ENCODE peak calls at places on chromosome 13, in seven cellular contexts. G, S, T, P, A, B and L are unnamed samples. For H3K36me3, the result is how much of the 10 kb centered on the place peaks cover.

GRCh38 chr13:59274958-59275727 is 888.6 kb downstream of the DIAPH3 start:
- DNase-seq in G (no peak), S (no peak), T (no peak), P (no peak), A (no peak), B (no peak), L (no peak)

GRCh38 chr13:72952529-72953141 is 106.2 kb upstream of the KLF5 start:
- DNase-seq in G (no peak), S (no peak), T (no peak), P (no peak), A (peak), B (no peak), L (no peak)

GRCh38 chr13:75927183-75927582 is 291.1 kb downstream of the LMO7 start:
- DNase-seq in G (no peak), S (no peak), T (no peak), P (no peak), A (no peak), B (no peak), L (no peak)

GRCh38 chr13:30376426-30377311 is 45.6 kb upstream of the UBE2L5 start:
- DNase-seq in G (no peak), S (no peak), T (peak), P (no peak), A (no peak), B (no peak), L (peak)

GRCh38 chr13:26254583-26255102 is 714 bp downstream of the CDK8 start:
- DNase-seq in G (peak), S (peak), T (peak), P (peak), A (peak), B (peak), L (peak)

GRCh38 chr13:86864376-86864775 is 806.8 kb upstream of the SLITRK5 start:
- DNase-seq in G (no peak), S (no peak), T (no peak), P (no peak), A (no peak), B (no peak), L (no peak)

GRCh38 chr13:21738636-21739035 is 67.8 kb downstream of the FGF9 start:
- DNase-seq in G (no peak), S (no peak), T (no peak), P (no peak), A (no peak), B (no peak), L (no peak)

GRCh38 chr13:73059460-73060250 is 850 bp downstream of the KLF5 start:
- DNase-seq in G (peak), S (no peak), T (peak), P (peak), A (peak), B (no peak), L (no peak)

GRCh38 chr13:105428816-105429215 is 1106.6 kb downstream of the EFNB2 start:
- DNase-seq in G (no peak), S (no peak), T (no peak), P (no peak), A (no peak), B (no peak), L (no peak)

GRCh38 chr13:59442461-59442860 is 721.3 kb downstream of the DIAPH3 start:
- DNase-seq in G (no peak), S (no peak), T (no peak), P (no peak), A (no peak), B (no peak), L (no peak)

GRCh38 chr13:109869312-109870237 is 83.2 kb upstream of the IRS2 start:
- DNase-seq in G (no peak), S (peak), T (no peak), P (peak), A (no peak), B (no peak), L (peak)

GRCh38 chr13:20728579-20729300 is 25.2 kb downstream of the IL17D start:
- DNase-seq in G (no peak), S (no peak), T (no peak), P (no peak), A (no peak), B (peak), L (no peak)

GRCh38 chr13:77863037-77863630 is 55.5 kb downstream of the EDNRB start:
- DNase-seq in G (no peak), S (no peak), T (no peak), P (no peak), A (no peak), B (no peak), L (no peak)
- TF ChIP-seq CTCF in G (no peak), S (no peak), T (no peak), P (no peak), A (no peak), B (no peak), L (no peak)

GRCh38 chr13:40640202-40640601 is 26.2 kb downstream of the FOXO1 start:
- DNase-seq in G (no peak), S (no peak), T (no peak), P (no peak), A (no peak), B (no peak), L (no peak)
- H3K36me3 ChIP-seq in G (under half), S (under half), T (under half), P (under half), A (under half), B (under half), L (under half)

GRCh38 chr13:23579072-23579885 is 9.1 kb downstream of the TNFRSF19 start:
- DNase-seq in G (peak), S (peak), T (peak), P (peak), A (peak), B (peak), L (peak)
- TF ChIP-seq CTCF in G (no peak), S (no peak), T (no peak), P (no peak), A (no peak), B (no peak), L (no peak)

GRCh38 chr13:62092949-62093348 is 677.3 kb upstream of the PCDH20 start:
- DNase-seq in G (no peak), S (no peak), T (no peak), P (no peak), A (no peak), B (no peak), L (no peak)

GRCh38 chr13:62092536-62092935 is 676.9 kb upstream of the PCDH20 start:
- DNase-seq in G (no peak), S (no peak), T (no peak), P (no peak), A (no peak), B (no peak), L (no peak)

GRCh38 chr13:62094937-62095336 is 679.3 kb upstream of the PCDH20 start:
- DNase-seq in G (no peak), S (no peak), T (no peak), P (no peak), A (no peak), B (no peak), L (no peak)

GRCh38 chr13:62093984-62094383 is 678.3 kb upstream of the PCDH20 start:
- DNase-seq in G (no peak), S (no peak), T (no peak), P (no peak), A (no peak), B (no peak), L (no peak)

GRCh38 chr13:62096652-62097051 is 681.0 kb upstream of the PCDH20 start:
- DNase-seq in G (no peak), S (no peak), T (no peak), P (no peak), A (no peak), B (no peak), L (no peak)
- H3K36me3 ChIP-seq in G (under half), S (under half), T (under half), P (under half), A (under half), B (under half), L (under half)

GRCh38 chr13:24313449-24313848 is 4.1 kb downstream of the C1QTNF9 start:
- DNase-seq in G (no peak), S (no peak), T (no peak), P (no peak), A (no peak), B (no peak), L (no peak)
- TF ChIP-seq CTCF in G (peak), S (no peak), T (peak), P (no peak), A (peak), B (peak), L (no peak)

GRCh38 chr13:103694471-103694870 is 628.3 kb upstream of the SLC10A2 start:
- DNase-seq in G (no peak), S (no peak), T (peak), P (no peak), A (no peak), B (no peak), L (no peak)

GRCh38 chr13:103692442-103692841 is 626.2 kb upstream of the SLC10A2 start:
- DNase-seq in G (no peak), S (no peak), T (peak), P (no peak), A (no peak), B (no peak), L (no peak)

GRCh38 chr13:103694033-103694432 is 627.8 kb upstream of the SLC10A2 start:
- DNase-seq in G (no peak), S (no peak), T (peak), P (no peak), A (no peak), B (no peak), L (no peak)

GRCh38 chr13:103698000-103698399 is 631.8 kb upstream of the SLC10A2 start:
- DNase-seq in G (no peak), S (no peak), T (no peak), P (no peak), A (no peak), B (no peak), L (no peak)

DNA sequence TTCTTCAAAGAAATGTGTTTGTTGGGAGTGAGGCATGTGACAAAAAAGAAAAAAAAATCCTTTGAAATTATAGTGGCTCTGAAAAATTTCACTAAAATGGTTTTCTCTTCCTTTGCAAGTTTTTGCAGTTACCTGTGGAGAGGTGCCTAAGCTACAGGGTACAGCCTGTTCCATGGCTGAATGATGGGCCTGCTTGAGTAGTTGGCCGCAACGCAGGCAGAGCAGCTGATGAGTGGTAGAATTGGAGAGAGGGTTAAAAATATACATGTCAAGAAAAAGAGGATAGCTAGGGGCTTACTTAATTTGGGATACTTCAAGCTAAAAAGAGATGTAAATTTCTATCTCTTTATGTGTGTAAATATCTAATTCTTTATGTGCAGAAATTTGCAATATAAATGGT is 629.1 kb upstream of the SLC10A2 start:
- DNase-seq in G (no peak), S (no peak), T (peak), P (no peak), A (no peak), B (no peak), L (no peak)
- H3K36me3 ChIP-seq in G (under half), S (under half), T (under half), P (under half), A (under half), B (under half), L (under half)

DNA sequence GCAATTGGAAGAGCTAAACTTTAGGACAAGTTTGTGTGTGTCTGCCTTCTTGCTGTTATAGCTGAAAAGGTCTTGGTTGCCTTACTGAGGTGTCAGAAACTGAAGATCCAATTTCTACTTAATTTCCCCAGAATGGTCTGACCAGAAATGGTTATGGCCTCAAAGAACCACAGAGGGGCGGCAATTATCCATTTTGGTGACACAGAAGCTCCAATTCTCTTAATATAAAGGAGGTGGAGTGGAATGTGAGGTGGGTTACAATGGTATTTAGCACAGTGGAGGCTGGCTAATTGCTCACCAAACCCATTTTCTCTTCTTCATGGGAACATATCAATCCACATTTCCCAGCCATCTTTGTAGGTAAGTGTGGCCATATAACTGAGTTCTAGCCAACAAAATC is 1157.2 kb downstream of the OLFM4 start:
- DNase-seq in G (peak), S (no peak), T (peak), P (no peak), A (peak), B (no peak), L (no peak)
- TF ChIP-seq CTCF in G (peak), S (no peak), T (no peak), P (no peak), A (peak), B (no peak), L (no peak)

GRCh38 chr13:111304603-111305289 is 15.7 kb upstream of the TEX29 start:
- DNase-seq in G (no peak), S (no peak), T (no peak), P (no peak), A (no peak), B (no peak), L (no peak)
- H3K36me3 ChIP-seq in G (under half), S (half or more), T (under half), P (under half), A (under half), B (under half), L (under half)

GRCh38 chr13:37869756-37870488 is at the start of gene TRPC4:
- DNase-seq in G (peak), S (no peak), T (peak), P (peak), A (peak), B (no peak), L (no peak)
- TF ChIP-seq CTCF in G (peak), S (no peak), T (peak), P (peak), A (peak), B (no peak), L (peak)

GRCh38 chr13:50915562-50915961 is 6.0 kb downstream of the RNASEH2B start:
- DNase-seq in G (peak), S (no peak), T (no peak), P (peak), A (no peak), B (no peak), L (peak)

GRCh38 chr13:50912851-50913250 is 3.3 kb downstream of the RNASEH2B start:
- DNase-seq in G (no peak), S (no peak), T (no peak), P (no peak), A (no peak), B (no peak), L (no peak)

GRCh38 chr13:50916701-50917184 is 7.2 kb downstream of the RNASEH2B start:
- DNase-seq in G (no peak), S (no peak), T (no peak), P (no peak), A (no peak), B (no peak), L (peak)

GRCh38 chr13:50914301-50914700 is 4.7 kb downstream of the RNASEH2B start:
- DNase-seq in G (no peak), S (no peak), T (no peak), P (no peak), A (no peak), B (no peak), L (no peak)

DNA sequence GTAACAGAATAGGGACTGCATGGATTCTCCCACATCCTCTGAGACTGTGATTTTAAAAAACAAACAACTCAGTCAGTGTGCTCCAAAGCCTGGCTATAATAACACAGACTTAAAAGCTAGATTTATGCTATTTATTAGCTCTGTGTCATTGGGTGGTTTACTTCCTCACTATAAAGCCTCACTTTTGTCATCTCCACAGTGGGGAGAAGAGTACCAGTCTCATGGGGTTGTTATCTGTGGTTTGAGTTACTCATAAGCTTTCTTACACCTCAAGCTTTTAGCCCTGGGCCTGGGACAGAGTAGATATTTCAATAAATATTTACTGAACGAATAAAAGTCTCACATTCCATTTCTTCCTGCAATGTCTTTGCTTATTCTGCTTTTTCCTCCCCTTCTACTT is 5.3 kb downstream of the RNASEH2B start:
- DNase-seq in G (no peak), S (no peak), T (no peak), P (no peak), A (no peak), B (no peak), L (peak)
- H3K36me3 ChIP-seq in G (under half), S (under half), T (under half), P (under half), A (under half), B (under half), L (under half)